ENCODE peak calls at places on chromosome X, in four cellular contexts. C, D, W and G are unnamed samples. For H3K36me3, the result is how much of the 10 kb centered on the place peaks cover.

GRCh38 chrX:17689971-17690409 is 47.3 kb upstream of the SCML1 start:
- DNase-seq in C (peak), D (no peak), W (no peak), G (peak)

GRCh38 chrX:17377795-17378194 is 2.8 kb downstream of the NHS start:
- DNase-seq in W (no peak), C (peak), D (no peak), G (no peak)

GRCh38 chrX:149711545-149712236 is at the start of gene MAGEA11:
- DNase-seq in D (no peak), W (no peak), C (no peak), G (no peak)

GRCh38 chrX:136310411-136310810 is 9.6 kb downstream of the ADGRG4 start:
- DNase-seq in W (no peak), C (peak), D (no peak), G (no peak)

GRCh38 chrX:49192722-49193328 is 6.7 kb upstream of the PRICKLE3 start:
- DNase-seq in W (no peak), D (no peak), C (peak), G (no peak)

GRCh38 chrX:94524867-94525266 is 850.9 kb downstream of the FAM133A start:
- DNase-seq in D (no peak), W (no peak), C (no peak), G (no peak)

GRCh38 chrX:101478366-101478765 is 6.9 kb upstream of the ARMCX4 start:
- DNase-seq in C (peak), W (no peak), D (no peak), G (no peak)

GRCh38 chrX:17744896-17745523 is 7.7 kb downstream of the SCML1 start:
- DNase-seq in D (no peak), W (no peak), C (peak), G (no peak)

GRCh38 chrX:17040711-17041110 is 94.3 kb downstream of the REPS2 start:
- DNase-seq in D (no peak), C (no peak), W (no peak), G (no peak)

GRCh38 chrX:1139101-1139500 is 73.3 kb downstream of the CRLF2 start:
- DNase-seq in D (no peak), W (no peak), C (no peak), G (no peak)

GRCh38 chrX:25851141-25851540 is 287.0 kb upstream of the MAGEB18 start:
- DNase-seq in D (no peak), W (no peak), C (no peak), G (no peak)

GRCh38 chrX:69024931-69025330 is 140.3 kb downstream of the PJA1 start:
- DNase-seq in C (peak), W (no peak), D (peak), G (no peak)

GRCh38 chrX:1581132-1581531 is 10.3 kb upstream of the AKAP17A start:
- DNase-seq in D (no peak), W (peak), C (peak), G (no peak)

GRCh38 chrX:4935846-4936245 is 1222.4 kb upstream of the PRKX start:
- DNase-seq in W (no peak), C (no peak), D (no peak), G (no peak)

GRCh38 chrX:45344597-45344996 is 143.9 kb upstream of the DIPK2B start:
- DNase-seq in W (no peak), C (peak), D (no peak), G (no peak)

GRCh38 chrX:72097081-72097480 is 34.6 kb downstream of the RTL5 start:
- DNase-seq in C (no peak), D (no peak), W (no peak), G (no peak)

GRCh38 chrX:91414710-91415109 is 19.9 kb upstream of the PABPC5 start:
- DNase-seq in W (no peak), C (peak), D (no peak), G (no peak)

GRCh38 chrX:71637848-71638247 is 19.5 kb upstream of the CXCR3 start:
- DNase-seq in D (no peak), W (no peak), C (peak), G (no peak)

GRCh38 chrX:103628386-103629290 is at the start of gene TCEAL1:
- DNase-seq in D (peak), W (peak), C (peak), G (no peak)

GRCh38 chrX:28586891-28587635 is at the start of gene IL1RAPL1:
- DNase-seq in C (peak), D (no peak), W (no peak), G (no peak)

GRCh38 chrX:81280148-81280547 is 78.2 kb downstream of the SH3BGRL start:
- DNase-seq in C (no peak), D (peak), W (peak), G (no peak)

GRCh38 chrX:113522814-113523213 is 682.2 kb upstream of the AMOT start:
- DNase-seq in W (no peak), D (no peak), C (no peak), G (no peak)

GRCh38 chrX:70433848-70434351 is 10.7 kb upstream of the DLG3 start:
- DNase-seq in W (peak), D (peak), C (peak), G (no peak)

GRCh38 chrX:151688695-151689094 is 6.6 kb upstream of the PRRG3 start:
- DNase-seq in C (no peak), W (no peak), D (no peak), G (no peak)

GRCh38 chrX:121160987-121161386 is 113.6 kb downstream of the GLUD2 start:
- DNase-seq in W (no peak), D (no peak), C (peak), G (no peak)

GRCh38 chrX:42755820-42756219 is 22.1 kb downstream of the PPP1R2C start:
- DNase-seq in D (peak), C (peak), W (no peak), G (peak)

GRCh38 chrX:12984629-12985303 is 9.9 kb downstream of the TMSB4X start:
- DNase-seq in C (peak), D (no peak), W (no peak), G (no peak)

GRCh38 chrX:138709886-138710285 is 1.6 kb downstream of the FGF13 start:
- DNase-seq in W (no peak), C (no peak), D (no peak), G (no peak)
- H3K4me3 ChIP-seq in W (peak), C (no peak), D (peak), G (no peak)

DNA sequence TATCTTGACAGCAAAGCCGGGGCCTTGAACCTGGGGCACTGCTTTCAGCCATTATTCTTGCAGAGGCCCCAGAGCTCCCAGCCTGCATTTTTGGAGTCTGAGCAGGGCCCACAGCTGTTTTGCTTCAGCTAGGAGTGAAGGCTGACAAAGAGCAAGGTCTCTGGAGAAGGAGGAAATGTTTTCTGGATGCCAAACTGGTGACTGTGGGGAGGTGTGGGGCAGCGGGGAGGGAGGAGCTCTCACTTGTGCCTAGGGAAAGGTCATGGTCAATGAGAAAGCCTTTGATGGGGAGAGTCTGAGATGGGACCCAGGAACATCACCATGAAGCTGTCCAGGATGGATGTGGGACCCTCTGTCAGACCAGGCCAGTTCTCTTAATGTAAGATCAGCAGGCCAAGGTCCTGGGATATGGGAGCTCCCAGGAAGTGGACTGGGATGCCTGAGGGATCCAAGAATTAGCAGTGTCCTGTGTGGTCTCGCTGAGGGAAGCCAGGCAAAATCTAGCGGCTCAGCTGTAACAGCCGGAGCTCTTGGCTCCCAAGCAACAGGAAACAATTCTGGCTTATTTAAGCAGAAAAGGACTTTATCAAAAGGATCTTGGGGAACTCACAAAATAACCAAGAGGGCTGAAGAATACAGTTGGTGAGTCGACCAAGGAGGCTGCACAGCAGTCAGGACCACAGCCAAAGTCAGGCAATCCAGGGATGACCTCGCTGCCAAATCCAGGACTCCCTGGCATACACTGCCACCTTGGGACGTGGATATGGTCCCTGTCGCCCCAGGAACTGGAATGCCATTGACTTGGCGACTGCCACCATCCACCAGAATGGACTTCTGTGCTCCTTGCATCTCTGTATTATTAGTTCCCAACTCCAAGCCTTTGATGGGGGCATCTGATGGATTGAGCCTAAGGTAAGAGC is 165.1 kb upstream of the BCOR start:
- DNase-seq in C (peak), W (no peak), D (peak), G (no peak)
- H3K9ac ChIP-seq in C (no peak), W (no peak), D (no peak), G (no peak)

GRCh38 chrX:53550756-53551463 is 116.7 kb upstream of the HSD17B10 start:
- DNase-seq in D (no peak), C (no peak), W (no peak), G (no peak)
- H3K36me3 ChIP-seq in D (under half), C (under half), W (half or more), G (half or more)

DNA sequence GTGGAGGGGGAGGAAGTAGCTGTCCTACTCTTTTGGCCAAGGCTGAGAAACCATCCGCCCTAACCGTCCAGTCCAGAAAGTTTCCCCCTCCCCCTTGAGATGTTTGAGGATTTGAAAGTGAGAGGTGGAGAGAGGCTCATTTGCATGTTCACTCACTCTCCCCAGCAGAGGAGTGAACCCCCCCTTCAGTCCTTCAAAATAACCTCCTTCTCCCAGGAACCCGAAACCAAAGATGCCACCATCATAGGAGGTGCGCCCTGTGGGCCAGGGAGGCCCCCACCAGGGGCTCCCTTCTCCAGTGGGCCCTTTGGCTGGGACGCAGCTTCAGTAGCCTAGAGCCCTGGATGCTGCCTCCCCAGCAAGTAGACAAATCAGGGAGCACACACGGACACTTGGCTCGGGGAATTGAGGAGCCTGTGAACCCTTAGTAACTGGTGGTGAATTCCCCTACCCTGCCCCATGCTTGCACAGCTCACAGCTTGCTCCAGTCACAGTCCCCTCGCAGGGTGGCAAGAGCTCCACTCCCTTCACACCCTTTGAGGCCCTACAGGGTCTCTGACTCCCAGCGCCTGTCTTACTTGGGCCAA is 25.6 kb downstream of the ELF4 start:
- DNase-seq in W (no peak), C (no peak), D (no peak), G (no peak)
- H3K4me3 ChIP-seq in W (no peak), C (no peak), D (no peak), G (no peak)

DNA sequence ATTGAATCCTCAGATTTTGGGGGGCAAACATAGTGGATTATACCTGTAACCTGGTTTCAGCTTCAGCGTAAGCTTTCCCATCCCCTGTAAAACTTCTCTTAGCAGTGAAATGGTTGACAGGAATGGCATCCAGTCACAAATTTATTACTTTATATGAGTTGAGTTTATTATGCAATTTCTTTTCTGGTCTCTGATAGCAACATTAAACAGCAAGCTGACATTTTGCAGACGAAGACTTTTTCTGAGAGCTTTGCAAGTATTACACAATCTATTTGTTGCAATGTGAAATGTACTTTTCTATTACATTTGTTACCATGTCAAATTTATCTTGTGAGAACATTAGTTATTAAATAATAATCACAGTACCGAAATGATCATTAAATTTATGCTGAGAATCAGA is 60.6 kb downstream of the GSPT2 start:
- DNase-seq in C (no peak), D (no peak), W (no peak), G (peak)
- H3K9ac ChIP-seq in C (no peak), D (no peak), W (no peak), G (peak)

DNA sequence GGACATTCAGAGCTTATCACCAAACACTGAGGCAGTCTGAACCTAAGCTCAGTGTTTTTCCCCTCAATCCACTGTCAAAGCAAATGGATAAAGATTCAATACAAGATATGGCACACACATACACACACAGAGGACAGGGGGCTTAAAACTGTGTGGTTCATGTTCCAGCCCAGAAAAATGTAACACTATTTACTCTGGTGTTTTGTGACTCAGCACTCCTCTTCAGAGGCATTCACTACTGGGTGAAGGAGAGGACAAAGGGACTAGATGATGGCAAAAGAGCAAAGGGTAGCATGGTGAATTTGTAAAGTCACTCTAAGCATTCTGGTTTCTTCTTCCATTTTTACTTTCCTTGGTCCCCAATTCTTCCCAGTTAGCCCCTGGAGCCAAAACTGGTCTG is 120.3 kb downstream of the ARHGEF9 start:
- DNase-seq in D (no peak), C (peak), W (no peak), G (no peak)
- H3K36me3 ChIP-seq in D (under half), C (under half), W (under half), G (under half)

GRCh38 chrX:40093586-40093985 is 4.2 kb downstream of the BCOR start:
- DNase-seq in D (no peak), C (no peak), W (no peak), G (no peak)
- H3K4me3 ChIP-seq in D (peak), C (peak), W (peak), G (peak)

GRCh38 chrX:7060444-7060843 is 87.1 kb upstream of the STS start:
- DNase-seq in D (no peak), W (no peak), C (no peak), G (no peak)
- H3K9ac ChIP-seq in D (no peak), W (no peak), C (no peak), G (no peak)